ENCODE peak calls at places on chromosome 9, in eight cellular contexts. A is iPS-NIHi11; S is effector CD4-positive, alpha-beta T cell; Q is activated CD4-positive, CD25-positive, alpha-beta regulatory T cell; E is ovary; Z is astrocyte of the spinal cord; D is A549; V is neural progenitor cell. H is an unnamed sample.

GRCh38 chr9:75086443-75087278 is 1.3 kb downstream of the NMRK1 start:
- DNase-seq in A (no peak), S (no peak), Q (no peak), E (peak; percentile 53), Z (no peak), D (no peak), V (no peak), H (no peak)

GRCh38 chr9:122033775-122034373 is 59.2 kb downstream of the TTLL11 start:
- DNase-seq in A (no peak), S (no peak), Q (no peak), E (no peak), Z (no peak), D (no peak), V (no peak), H (no peak)

GRCh38 chr9:92607088-92607487 is 62.8 kb downstream of the IPPK start:
- DNase-seq in A (no peak), S (no peak), Q (no peak), E (no peak), Z (peak; percentile 78), D (no peak), V (no peak), H (no peak)

GRCh38 chr9:130845901-130846381 is 10.9 kb downstream of the ABL1 start:
- DNase-seq in A (no peak), S (no peak), Q (no peak), E (no peak), Z (peak; percentile 89), D (peak; percentile 23), V (peak; percentile 38), H (peak; percentile 38)

GRCh38 chr9:19967567-19968459 is 179.0 kb upstream of the SLC24A2 start:
- DNase-seq in A (peak; percentile 53), S (no peak), Q (no peak), E (no peak), Z (no peak), D (no peak), V (peak; percentile 51), H (no peak)

GRCh38 chr9:103078581-103078980 is 83.4 kb downstream of the CYLC2 start:
- DNase-seq in A (no peak), S (no peak), Q (no peak), E (no peak), Z (no peak), D (no peak), V (no peak), H (no peak)

GRCh38 chr9:95679874-95680273 is 163.1 kb upstream of the PTCH1 start:
- DNase-seq in A (no peak), S (no peak), Q (no peak), E (no peak), Z (no peak), D (no peak), V (no peak), H (no peak)

GRCh38 chr9:29416204-29416603 is 1842.9 kb upstream of the C9orf72 start:
- DNase-seq in A (no peak), S (no peak), Q (no peak), E (no peak), Z (no peak), D (no peak), V (no peak), H (no peak)

GRCh38 chr9:70614786-70615565 is 200.5 kb upstream of the KLF9 start:
- DNase-seq in A (no peak), S (no peak), Q (no peak), E (no peak), Z (no peak), D (no peak), V (no peak), H (no peak)

GRCh38 chr9:13279284-13280162 is at the start of gene MPDZ:
- DNase-seq in A (peak; percentile 92), S (no peak), Q (no peak), E (peak; percentile 86), Z (peak; percentile 77), D (peak; percentile 74), V (peak; percentile 89), H (peak; percentile 62)

GRCh38 chr9:29751220-29751619 is 2177.9 kb upstream of the C9orf72 start:
- DNase-seq in A (no peak), S (no peak), Q (no peak), E (no peak), Z (no peak), D (no peak), V (no peak), H (no peak)

GRCh38 chr9:75891277-75892167 is 1.0 kb downstream of the PCSK5 start:
- DNase-seq in A (peak; percentile 26), S (no peak), Q (no peak), E (peak; percentile 78), Z (peak; percentile 55), D (peak; percentile 26), V (peak; percentile 60), H (no peak)

GRCh38 chr9:115694014-115694413 is 459.6 kb upstream of the PAPPA start:
- DNase-seq in A (peak; percentile 36), S (no peak), Q (no peak), E (no peak), Z (peak; percentile 82), D (peak; percentile 22), V (peak; percentile 73), H (peak; percentile 29)

GRCh38 chr9:134413112-134413715 is 87.0 kb downstream of the RXRA start:
- DNase-seq in A (no peak), S (no peak), Q (no peak), E (no peak), Z (no peak), D (no peak), V (no peak), H (no peak)

GRCh38 chr9:121376214-121376830 is 6.3 kb upstream of the STOM start:
- DNase-seq in A (no peak), S (no peak), Q (no peak), E (no peak), Z (peak; percentile 44), D (no peak), V (no peak), H (no peak)

GRCh38 chr9:107637421-107638420 is 148.2 kb upstream of the KLF4 start:
- DNase-seq in A (peak; percentile 82), S (no peak), Q (no peak), E (peak; percentile 94), Z (peak; percentile 97), D (peak; percentile 78), V (peak; percentile 65), H (no peak)

GRCh38 chr9:110797611-110798010 is 129.0 kb downstream of the MUSK start:
- DNase-seq in A (no peak), S (no peak), Q (no peak), E (no peak), Z (peak; percentile 81), D (peak; percentile 50), V (no peak), H (no peak)

GRCh38 chr9:13163287-13163686 is 116.2 kb downstream of the MPDZ start:
- DNase-seq in A (no peak), S (no peak), Q (no peak), E (no peak), Z (no peak), D (no peak), V (no peak), H (no peak)

H was measured in Caki2.